ENCODE peak calls at places on chromosomes 3 and 15, in nine cellular contexts. S, R, W, O, Q, C, Z, M and K are unnamed samples.

GRCh38 chr3:111577798-111578685 is 17.1 kb downstream of the ZBED2 start:
- DNase-seq in Q (peak; percentile 79), C (no peak), W (no peak), S (no peak), Z (no peak), R (no peak), M (no peak), O (no peak), K (no peak)

GRCh38 chr3:115648559-115648958 is 25.2 kb downstream of the GAP43 start:
- DNase-seq in S (no peak), C (no peak), Z (no peak), R (no peak), W (no peak), Q (no peak), M (no peak), O (no peak), K (no peak)

GRCh38 chr3:102223139-102223538 is 211.7 kb upstream of the ZPLD1 start:
- DNase-seq in Z (no peak), O (no peak), M (peak; percentile 22), C (no peak), Q (no peak), W (no peak), R (no peak), S (no peak), K (no peak)

GRCh38 chr15:51332211-51333147 is 5.9 kb downstream of the CYP19A1 start:
- DNase-seq in S (no peak), C (no peak), Q (no peak), M (peak; percentile 32), O (no peak), Z (no peak), R (no peak), W (no peak), K (no peak)

GRCh38 chr3:17833786-17834559 is 91.5 kb upstream of the TBC1D5 start:
- DNase-seq in C (no peak), W (no peak), Q (no peak), Z (no peak), R (no peak), M (no peak), O (no peak), S (no peak), K (no peak)

GRCh38 chr15:90205886-90206285 is 4.8 kb downstream of the SEMA4B start:
- DNase-seq in C (no peak), Z (no peak), M (peak; percentile 60), O (no peak), S (no peak), Q (no peak), W (no peak), R (peak; percentile 72), K (peak; percentile 7)

GRCh38 chr3:65749066-65749465 is 289.7 kb downstream of the MAGI1 start:
- DNase-seq in O (no peak), S (no peak), W (no peak), R (no peak), Q (no peak), C (no peak), Z (no peak), M (no peak), K (no peak)

GRCh38 chr3:127115691-127116351 is 77.1 kb upstream of the PRR23E start:
- DNase-seq in Z (no peak), W (peak; percentile 35), Q (no peak), C (no peak), R (no peak), O (no peak), S (no peak), M (peak; percentile 6), K (no peak)

GRCh38 chr3:182414586-182414985 is 378.7 kb upstream of the ATP11B start:
- DNase-seq in R (no peak), W (no peak), Q (no peak), O (no peak), S (no peak), M (no peak), C (no peak), Z (no peak), K (no peak)

GRCh38 chr3:155984791-155985417 is 114.5 kb downstream of the GMPS start:
- DNase-seq in S (no peak), W (no peak), C (no peak), M (no peak), Z (no peak), R (no peak), Q (no peak), O (no peak), K (no peak)

GRCh38 chr3:148642214-148642613 is 55.5 kb upstream of the AGTR1 start:
- DNase-seq in O (no peak), Z (no peak), C (no peak), Q (no peak), M (no peak), R (no peak), S (no peak), W (no peak), K (no peak)

GRCh38 chr15:53693729-53694533 is 65.5 kb downstream of the WDR72 start:
- DNase-seq in S (peak; percentile 10), R (peak; percentile 77), O (peak; percentile 86), W (no peak), M (peak; percentile 65), Q (no peak), Z (no peak), C (no peak), K (peak; percentile 58)

GRCh38 chr3:57682284-57682683 is 10.6 kb downstream of the DENND6A start:
- DNase-seq in W (no peak), O (no peak), S (no peak), M (no peak), R (no peak), Z (no peak), C (no peak), Q (no peak), K (no peak)

GRCh38 chr3:16069149-16069922 is 105.1 kb upstream of the GALNT15 start:
- DNase-seq in C (no peak), Q (peak; percentile 57), M (no peak), O (no peak), W (no peak), S (no peak), Z (no peak), R (no peak), K (no peak)

GRCh38 chr3:84573962-84574361 is 384.8 kb upstream of the CADM2 start:
- DNase-seq in Q (no peak), C (no peak), Z (no peak), W (no peak), O (no peak), M (no peak), R (no peak), S (no peak), K (no peak)

GRCh38 chr3:140152851-140153640 is 218.1 kb downstream of the CLSTN2 start:
- DNase-seq in W (no peak), R (no peak), S (no peak), Q (no peak), C (no peak), O (no peak), Z (peak; percentile 89), M (peak; percentile 44), K (peak; percentile 61)

GRCh38 chr3:40387895-40388254 is 891 bp downstream of the ENTPD3 start:
- DNase-seq in M (no peak), O (no peak), R (no peak), C (no peak), Q (no peak), W (no peak), Z (no peak), S (no peak), K (no peak)
- TF ChIP-seq EP300 in M (no peak), O (no peak), R (no peak), C (no peak), Q (no peak), W (no peak), Z (no peak), S (no peak), K (no peak)

GRCh38 chr3:194973366-194974000 is 287.8 kb downstream of the FAM43A start:
- DNase-seq in M (no peak), Q (no peak), Z (peak; percentile 62), W (no peak), O (no peak), R (peak; percentile 30), S (no peak), C (no peak), K (no peak)

GRCh38 chr3:194974468-194975135 is 288.9 kb downstream of the FAM43A start:
- DNase-seq in W (no peak), Z (peak; percentile 39), M (no peak), S (no peak), O (no peak), C (no peak), R (peak; percentile 38), Q (no peak), K (no peak)

GRCh38 chr3:194977341-194977740 is 291.7 kb downstream of the FAM43A start:
- DNase-seq in M (no peak), Z (peak; percentile 77), C (no peak), O (no peak), R (no peak), Q (no peak), S (no peak), W (no peak), K (no peak)

GRCh38 chr3:194976813-194977322 is 291.2 kb downstream of the FAM43A start:
- DNase-seq in Z (peak; percentile 64), C (no peak), Q (no peak), W (no peak), M (no peak), S (no peak), R (no peak), O (no peak), K (no peak)

DNA sequence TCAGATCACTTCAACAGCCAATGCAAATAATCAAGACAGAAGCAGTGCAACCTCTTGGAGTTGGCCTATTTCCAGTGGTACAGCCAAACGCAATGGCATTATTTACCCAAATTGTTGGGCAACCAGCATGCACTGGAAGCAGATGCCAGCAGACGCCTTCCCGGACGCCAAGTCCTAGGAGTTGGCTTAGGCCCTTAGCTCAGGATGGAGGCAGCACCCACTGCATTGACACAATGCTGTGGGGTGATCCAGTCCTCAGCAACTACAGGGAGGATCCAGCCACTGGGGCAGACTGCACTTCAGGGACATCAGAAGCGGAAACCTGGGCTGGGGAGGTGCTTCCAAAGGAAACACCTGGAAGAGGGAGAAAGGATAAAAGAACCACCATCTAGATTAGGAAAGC is 290.4 kb downstream of the FAM43A start:
- DNase-seq in R (no peak), Q (no peak), Z (peak; percentile 83), W (no peak), C (no peak), S (no peak), O (no peak), M (peak; percentile 75), K (no peak)
- TF ChIP-seq EP300 in R (no peak), Q (no peak), Z (no peak), W (no peak), C (no peak), S (no peak), O (no peak), M (no peak), K (no peak)

DNA sequence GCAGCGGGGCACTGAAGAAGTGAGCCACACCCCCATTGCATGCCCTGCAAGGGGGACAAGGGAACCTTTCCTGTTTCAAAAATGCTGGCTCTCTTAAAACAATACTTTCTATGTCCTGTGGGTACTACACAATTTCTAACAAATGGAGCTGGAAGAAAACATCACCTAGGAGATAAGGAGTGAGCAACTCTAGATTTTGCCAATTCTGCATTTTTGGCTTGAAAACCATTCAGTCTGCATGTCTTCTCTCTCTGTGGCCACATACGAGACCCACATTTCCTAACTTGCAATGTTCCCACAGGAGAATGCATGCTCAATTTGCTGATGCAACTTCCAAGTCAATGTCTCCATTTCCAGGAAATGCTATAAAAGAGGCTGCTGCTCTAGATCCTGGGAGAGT is 662.0 kb downstream of the SQOR start:
- DNase-seq in M (no peak), O (no peak), W (no peak), C (no peak), R (no peak), S (no peak), Z (no peak), Q (no peak), K (no peak)
- TF ChIP-seq EP300 in M (no peak), O (no peak), W (no peak), C (no peak), R (no peak), S (no peak), Z (no peak), Q (no peak), K (no peak)

GRCh38 chr3:135762188-135762853 is 203.2 kb upstream of the PPP2R3A start:
- DNase-seq in O (no peak), R (no peak), W (no peak), Z (no peak), C (no peak), S (no peak), Q (no peak), M (no peak), K (no peak)
- TF ChIP-seq EP300 in O (no peak), R (no peak), W (no peak), Z (no peak), C (no peak), S (no peak), Q (no peak), M (no peak), K (no peak)